ENCODE peak calls at places on chromosome 19, in four cellular contexts. E is tibial nerve, Y is tibial artery, X is BJ. G is an unnamed sample. For H3K36me3, the result is how much of the 10 kb centered on the place peaks cover.

GRCh38 chr19:1655131-1655981 is 2.9 kb upstream of the TCF3 start:
- DNase-seq in Y (no peak), E (no peak), X (no peak), G (no peak)

GRCh38 chr19:16373539-16373938 is 48.9 kb downstream of the KLF2 start:
- DNase-seq in X (no peak), Y (peak), E (peak), G (no peak)

GRCh38 chr19:41433171-41433570 is 6.0 kb upstream of the B3GNT8 start:
- DNase-seq in Y (no peak), X (no peak), E (no peak), G (no peak)

GRCh38 chr19:460877-461609 is at the start of gene SHC2:
- DNase-seq in X (no peak), E (no peak), Y (no peak), G (no peak)

GRCh38 chr19:31289976-31290375 is 59.3 kb downstream of the TSHZ3 start:
- DNase-seq in E (no peak), Y (no peak), X (no peak), G (no peak)

GRCh38 chr19:35224681-35225604 is 3.6 kb downstream of the FAM187B start:
- DNase-seq in X (no peak), Y (no peak), E (no peak), G (no peak)

GRCh38 chr19:54002495-54003315 is 11.3 kb downstream of the CACNG6 start:
- DNase-seq in E (no peak), Y (no peak), X (no peak), G (no peak)

GRCh38 chr19:41935781-41936415 is 7.6 kb upstream of the ERFL start:
- DNase-seq in X (no peak), Y (no peak), E (no peak), G (no peak)

GRCh38 chr19:44635581-44636438 is 7.9 kb upstream of the PVR start:
- DNase-seq in Y (no peak), X (no peak), E (no peak), G (no peak)

GRCh38 chr19:2503521-2504109 is 27.7 kb downstream of the GADD45B start:
- DNase-seq in E (no peak), Y (no peak), X (peak), G (no peak)

GRCh38 chr19:40283414-40284250 is 1.5 kb downstream of the AKT2 start:
- DNase-seq in X (no peak), E (no peak), Y (no peak), G (no peak)

GRCh38 chr19:54247106-54247930 is 4.7 kb upstream of the LILRA6 start:
- DNase-seq in Y (no peak), X (no peak), E (no peak), G (no peak)

GRCh38 chr19:13838943-13839192 is 38.1 kb upstream of the NANOS3 start:
- DNase-seq in Y (no peak), E (no peak), X (no peak), G (no peak)

GRCh38 chr19:35195822-35196221 is 32.7 kb downstream of the FAM187B start:
- DNase-seq in E (no peak), Y (no peak), X (peak), G (peak)

GRCh38 chr19:52391135-52391534 is 6.5 kb upstream of the ZNF528 start:
- DNase-seq in Y (no peak), E (no peak), X (no peak), G (no peak)

GRCh38 chr19:54478677-54479266 is 5.7 kb upstream of the CDC42EP5 start:
- DNase-seq in X (no peak), E (no peak), Y (no peak), G (no peak)

GRCh38 chr19:48329167-48329891 is 4.0 kb downstream of the EMP3 start:
- DNase-seq in X (no peak), Y (no peak), E (no peak), G (no peak)

GRCh38 chr19:44925114-44925891 is 10.9 kb downstream of the APOC1 start:
- DNase-seq in E (peak), Y (peak), X (no peak), G (no peak)

GRCh38 chr19:38224014-38224862 is at the start of gene DPF1:
- DNase-seq in X (no peak), E (no peak), Y (no peak), G (no peak)

GRCh38 chr19:2273356-2274184 is 8.4 kb downstream of the PEAK3 start:
- DNase-seq in E (peak), Y (peak), X (no peak), G (no peak)

GRCh38 chr19:38655148-38655824 is 7.8 kb downstream of the ACTN4 start:
- DNase-seq in Y (no peak), X (no peak), E (no peak), G (no peak)

GRCh38 chr19:48368942-48369341 is 4.8 kb downstream of the SYNGR4 start:
- DNase-seq in E (no peak), Y (no peak), X (no peak), G (no peak)

GRCh38 chr19:13149628-13150186 is 468 bp downstream of the STX10 start:
- DNase-seq in Y (no peak), E (no peak), X (no peak), G (no peak)

GRCh38 chr19:40274585-40275544 is 10.3 kb downstream of the AKT2 start:
- DNase-seq in Y (no peak), E (no peak), X (no peak), G (no peak)

DNA sequence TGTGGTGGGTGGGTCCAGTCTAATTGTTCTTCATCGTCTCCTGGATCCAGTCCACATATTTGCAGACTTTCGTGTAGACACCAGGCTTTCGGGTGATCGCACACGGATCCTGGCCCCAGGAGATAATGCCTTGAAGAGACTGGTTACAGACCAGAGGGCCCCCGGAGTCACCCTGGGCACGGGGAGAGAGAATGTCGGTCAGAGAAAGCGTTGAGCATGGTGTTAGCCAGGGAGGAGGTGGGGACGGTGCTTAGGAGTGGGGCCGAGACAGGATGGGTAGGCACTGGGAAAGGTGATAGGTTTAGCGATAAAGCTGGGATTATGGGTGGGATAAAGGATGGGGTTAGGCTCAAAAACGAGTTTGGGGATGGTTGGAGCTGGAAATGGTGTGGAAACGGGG is 3.0 kb upstream of the KLK10 start:
- DNase-seq in X (no peak), E (no peak), Y (no peak), G (no peak)
- H3K36me3 ChIP-seq in X (under half), E (under half), Y (under half), G (under half)

GRCh38 chr19:5326986-5327623 is 13.5 kb downstream of the PTPRS start:
- DNase-seq in X (no peak), E (no peak), Y (no peak), G (no peak)
- TF ChIP-seq CTCF in X (no peak), E (no peak), Y (no peak), G (no peak)

DNA sequence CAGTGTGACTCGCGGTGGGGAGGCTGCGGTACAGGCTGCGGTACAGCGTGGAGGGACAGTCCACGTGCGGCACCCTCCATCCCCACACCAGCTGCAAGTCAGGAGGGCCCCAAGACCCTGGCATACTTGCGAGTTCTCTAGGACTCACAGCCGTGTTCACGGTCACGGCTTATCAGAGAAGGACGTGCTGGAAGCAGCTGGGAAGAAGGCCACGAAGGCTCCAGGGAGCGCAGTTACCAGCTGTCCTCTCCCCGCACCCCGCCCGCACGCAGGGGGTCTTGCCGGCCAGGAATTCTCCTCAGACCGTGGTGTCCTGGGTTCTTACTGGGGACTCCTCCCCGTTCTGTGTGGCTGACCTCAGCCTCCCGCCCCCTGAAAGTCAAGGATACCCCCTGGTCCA is 6.2 kb downstream of the ZNF444 start:
- DNase-seq in Y (no peak), X (no peak), E (no peak), G (no peak)
- H3K36me3 ChIP-seq in Y (under half), X (under half), E (under half), G (under half)

DNA sequence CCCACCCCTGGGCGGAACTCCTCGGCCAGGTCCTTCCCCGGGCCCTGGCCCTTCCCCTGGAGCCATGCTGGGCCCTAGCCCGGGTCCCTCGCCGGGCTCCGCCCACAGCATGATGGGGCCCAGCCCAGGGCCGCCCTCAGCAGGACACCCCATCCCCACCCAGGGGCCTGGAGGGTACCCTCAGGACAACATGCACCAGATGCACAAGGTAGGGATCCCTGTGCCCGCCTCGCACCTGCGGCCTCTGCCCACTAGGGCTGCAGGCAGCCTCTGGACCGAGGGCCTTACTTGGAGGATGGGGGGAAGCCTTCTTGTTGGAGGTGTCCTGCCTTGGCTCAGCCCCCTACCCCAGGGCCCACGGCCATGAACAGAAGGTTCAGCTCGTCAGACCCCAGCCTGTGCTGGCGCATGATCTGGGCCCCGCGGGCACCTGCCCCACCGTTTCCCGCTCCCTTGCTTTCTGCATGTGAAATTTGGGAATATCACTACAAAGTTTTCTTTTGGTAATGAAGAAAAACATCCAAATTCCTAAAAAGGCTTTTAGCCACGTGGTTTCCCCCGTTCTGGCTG is 23.4 kb downstream of the SMARCA4 start:
- DNase-seq in X (no peak), Y (no peak), E (no peak), G (no peak)
- TF ChIP-seq CTCF in X (no peak), Y (no peak), E (no peak), G (no peak)

GRCh38 chr19:24062222-24062621 is 24.8 kb upstream of the ZNF254 start:
- DNase-seq in Y (no peak), E (no peak), X (no peak), G (no peak)

GRCh38 chr19:24064175-24064574 is 22.8 kb upstream of the ZNF254 start:
- DNase-seq in X (no peak), Y (no peak), E (no peak), G (no peak)

GRCh38 chr19:24065865-24066604 is 21.0 kb upstream of the ZNF254 start:
- DNase-seq in Y (no peak), E (no peak), X (no peak), G (no peak)

GRCh38 chr19:24063312-24063711 is 23.7 kb upstream of the ZNF254 start:
- DNase-seq in X (no peak), E (no peak), Y (no peak), G (no peak)

DNA sequence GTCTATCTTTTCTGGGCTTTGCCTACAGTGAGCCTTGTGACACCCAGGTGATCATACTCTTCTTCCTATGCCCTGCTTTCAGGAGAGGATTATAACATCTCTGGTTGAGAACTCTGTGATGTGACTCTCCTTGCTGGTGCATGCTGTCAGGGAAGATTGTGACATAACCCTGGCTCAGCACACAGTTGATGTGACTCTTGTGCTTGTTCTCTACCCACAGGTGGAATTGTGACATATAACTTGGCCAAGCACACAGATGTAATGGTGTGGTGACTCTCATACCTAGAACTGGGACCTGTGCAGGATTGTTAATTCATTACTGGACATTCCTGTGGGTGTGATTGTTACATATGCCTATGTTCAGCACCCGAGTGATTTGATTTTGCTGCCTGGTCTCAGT is 21.7 kb upstream of the ZNF254 start:
- DNase-seq in X (no peak), E (no peak), Y (no peak), G (no peak)
- H3K36me3 ChIP-seq in X (under half), E (half or more), Y (under half), G (under half)

GRCh38 chr19:17489392-17490030 is 19.2 kb downstream of the SLC27A1 start:
- DNase-seq in Y (no peak), X (no peak), E (no peak), G (no peak)

GRCh38 chr19:17486545-17486944 is 16.2 kb downstream of the SLC27A1 start:
- DNase-seq in E (no peak), X (no peak), Y (no peak), G (no peak)

GRCh38 chr19:17487240-17488121 is 17.2 kb downstream of the SLC27A1 start:
- DNase-seq in E (no peak), Y (no peak), X (no peak), G (no peak)

GRCh38 chr19:17490411-17490810 is 20.1 kb downstream of the SLC27A1 start:
- DNase-seq in Y (no peak), E (no peak), X (no peak), G (no peak)

DNA sequence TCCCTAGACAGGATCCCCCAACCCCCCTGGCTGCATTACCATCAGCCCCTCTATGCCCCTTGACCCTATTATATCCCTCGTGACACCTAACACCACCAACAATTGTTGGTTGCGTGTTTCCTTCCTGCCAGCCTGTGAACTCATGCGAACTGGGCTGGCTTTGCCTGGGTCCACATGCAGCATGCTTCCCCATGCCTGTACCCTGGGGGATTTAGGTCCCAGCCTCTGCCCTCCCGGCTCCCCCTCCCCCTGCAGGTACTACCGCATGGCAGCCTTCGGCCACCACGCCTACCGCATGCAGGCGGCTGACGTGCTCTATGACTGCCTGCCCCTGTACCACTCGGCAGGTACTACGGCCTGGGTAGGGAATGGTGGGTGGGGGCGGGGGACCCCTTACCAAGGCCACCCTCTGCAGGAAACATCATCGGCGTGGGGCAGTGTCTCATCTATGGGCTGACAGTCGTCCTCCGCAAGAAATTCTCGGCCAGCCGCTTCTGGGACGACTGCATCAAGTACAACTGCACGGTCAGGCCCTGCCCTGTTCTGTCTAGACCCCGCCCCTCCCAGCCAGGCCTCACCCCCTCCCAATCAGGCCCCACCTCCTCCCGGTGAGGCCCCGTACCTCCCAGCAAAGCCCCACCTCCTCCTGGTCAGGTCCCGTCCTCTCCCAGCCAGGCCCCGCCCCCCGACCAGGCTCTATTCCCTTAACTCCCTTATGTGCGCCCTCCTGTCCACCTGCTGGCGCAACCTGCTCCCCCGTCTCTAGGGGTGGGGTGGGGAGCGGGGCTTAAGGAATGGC is 18.5 kb downstream of the SLC27A1 start:
- DNase-seq in X (no peak), E (no peak), Y (peak), G (no peak)
- TF ChIP-seq CTCF in X (no peak), E (no peak), Y (no peak), G (peak)

GRCh38 chr19:32458500-32459123 is 53.0 kb downstream of the DPY19L3 start:
- DNase-seq in E (no peak), Y (no peak), X (no peak), G (no peak)
- H3K36me3 ChIP-seq in E (under half), Y (under half), X (under half), G (under half)

DNA sequence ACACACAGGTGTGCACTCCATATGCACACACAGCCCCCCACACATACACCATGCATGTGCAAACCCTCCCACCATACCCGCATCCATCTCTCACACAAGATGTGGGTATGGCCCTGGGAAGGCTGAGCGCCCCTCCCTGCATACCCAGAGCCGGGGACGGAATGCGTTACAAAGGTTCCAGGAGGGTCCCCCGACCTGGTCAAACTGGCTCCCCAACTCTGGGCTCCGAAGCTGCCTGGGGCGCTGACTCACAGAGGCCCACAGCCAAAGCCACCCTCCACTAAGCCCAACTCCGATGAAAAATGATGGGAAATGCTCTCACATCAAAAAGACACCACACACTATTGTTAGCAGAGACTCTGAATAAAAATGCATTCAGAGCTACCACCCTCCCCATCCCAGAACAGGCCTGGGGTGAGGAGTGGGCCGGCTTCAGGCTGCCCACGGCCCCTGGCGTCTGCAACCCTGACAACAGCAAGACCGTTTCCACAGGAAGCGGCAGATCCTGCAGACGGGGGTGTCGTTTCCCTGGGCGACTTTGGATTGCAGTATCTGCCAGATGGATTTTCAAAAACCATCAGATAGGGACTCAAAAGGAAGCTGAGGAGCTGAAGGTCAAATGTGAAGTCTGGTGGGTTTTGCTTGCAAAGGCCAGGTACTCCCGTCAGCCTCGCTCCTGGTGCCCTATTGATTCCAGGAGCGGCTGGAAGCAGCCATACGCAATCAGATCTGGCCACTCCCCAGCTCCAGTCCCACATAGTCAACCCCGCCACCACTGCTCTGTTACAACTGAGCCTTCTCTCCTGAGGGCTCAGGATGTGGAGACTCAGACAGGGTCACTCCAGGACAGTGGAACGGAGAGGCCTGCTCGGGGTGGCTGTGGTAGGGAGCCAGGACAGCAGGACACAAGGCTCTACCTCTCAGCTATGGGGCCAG is 14.3 kb downstream of the PEPD start:
- DNase-seq in E (no peak), Y (no peak), X (no peak), G (no peak)
- TF ChIP-seq CTCF in E (no peak), Y (no peak), X (no peak), G (no peak)

GRCh38 chr19:46085888-46086287 is 38.6 kb downstream of the IGFL3 start:
- DNase-seq in X (no peak), E (no peak), Y (no peak), G (no peak)
- H3K36me3 ChIP-seq in X (under half), E (under half), Y (under half), G (under half)

G was measured in kidney epithelial cell.